ENCODE peak calls at places on chromosome 14, in five cellular contexts. F is RWPE1, U is adrenal gland, O is lung, Z is NCI-H146. G is an unnamed sample.
A peak's percentile ranks its signal among the peaks of the same experiment; 100 is the strongest.

GRCh38 chr14:50082784-50083466 is 33.4 kb downstream of the VCPKMT start:
- DNase-seq in U (no peak), Z (no peak), F (no peak), O (no peak), G (no peak)

GRCh38 chr14:28344381-28344780 is 422.2 kb upstream of the FOXG1 start:
- DNase-seq in O (no peak), U (no peak), F (no peak), Z (no peak), G (no peak)

GRCh38 chr14:59355101-59355500 is 110.1 kb downstream of the GPR135 start:
- DNase-seq in Z (no peak), F (no peak), U (no peak), O (no peak), G (no peak)

GRCh38 chr14:20578784-20579502 is 8.9 kb downstream of the RNASE11 start:
- DNase-seq in U (no peak), Z (no peak), F (no peak), O (no peak), G (no peak)

GRCh38 chr14:79668941-79669340 is 542.4 kb downstream of the DIO2 start:
- DNase-seq in O (no peak), F (no peak), Z (no peak), U (no peak), G (no peak)

GRCh38 chr14:69055125-69055524 is 76.0 kb upstream of the ACTN1 start:
- DNase-seq in F (peak; percentile 53), Z (no peak), U (no peak), O (no peak), G (no peak)

GRCh38 chr14:51845811-51846210 is 14.6 kb upstream of the GNG2 start:
- DNase-seq in Z (no peak), O (no peak), U (no peak), F (no peak), G (no peak)

GRCh38 chr14:101004954-101005353 is 101.4 kb upstream of the RTL1 start:
- DNase-seq in F (no peak), U (peak; percentile 21), O (no peak), Z (no peak), G (peak; percentile 15)

GRCh38 chr14:105138021-105138541 is 30.5 kb downstream of the JAG2 start:
- DNase-seq in O (no peak), F (no peak), Z (no peak), U (no peak), G (no peak)

GRCh38 chr14:52397844-52398243 is 83.7 kb downstream of the PTGER2 start:
- DNase-seq in O (no peak), F (no peak), U (no peak), Z (no peak), G (no peak)

GRCh38 chr14:30005114-30005698 is 77.6 kb upstream of the PRKD1 start:
- DNase-seq in O (no peak), Z (peak; percentile 42), U (no peak), F (peak; percentile 38), G (no peak)

GRCh38 chr14:74933925-74934435 is 10.9 kb upstream of the RPS6KL1 start:
- DNase-seq in F (no peak), O (no peak), Z (no peak), U (no peak), G (no peak)

GRCh38 chr14:20403521-20403920 is 9.8 kb downstream of the TEP1 start:
- DNase-seq in Z (no peak), F (no peak), U (no peak), O (no peak), G (no peak)

GRCh38 chr14:69997849-69998248 is 118.6 kb downstream of the SMOC1 start:
- DNase-seq in F (peak; percentile 92), Z (no peak), O (no peak), U (peak; percentile 43), G (no peak)

GRCh38 chr14:81516941-81517797 is 16.5 kb downstream of the SEL1L start:
- DNase-seq in Z (no peak), F (no peak), O (no peak), U (peak; percentile 47), G (peak; percentile 48)

GRCh38 chr14:74907744-74908143 is 15.3 kb downstream of the RPS6KL1 start:
- DNase-seq in U (no peak), F (no peak), O (no peak), Z (no peak), G (no peak)

GRCh38 chr14:89849931-89850330 is 104.6 kb downstream of the EFCAB11 start:
- DNase-seq in U (no peak), Z (no peak), O (no peak), F (no peak), G (no peak)

GRCh38 chr14:95953111-95953724 is 76.6 kb downstream of the TUNAR start:
- DNase-seq in U (no peak), F (peak; percentile 13), Z (no peak), O (no peak), G (no peak)

GRCh38 chr14:38004610-38004879 is 203.2 kb upstream of the SSTR1 start:
- DNase-seq in Z (no peak), O (no peak), U (no peak), F (no peak), G (no peak)

GRCh38 chr14:33563492-33563891 is 387.4 kb downstream of the EGLN3 start:
- DNase-seq in F (no peak), U (no peak), Z (no peak), O (no peak), G (no peak)

GRCh38 chr14:101781240-101782061 is 19.9 kb downstream of the PPP2R5C start:
- DNase-seq in Z (peak; percentile 5), F (no peak), O (no peak), U (no peak), G (no peak)

GRCh38 chr14:37985826-37986470 is 221.8 kb upstream of the SSTR1 start:
- DNase-seq in O (no peak), U (peak; percentile 44), Z (peak; percentile 29), F (peak; percentile 4), G (peak; percentile 37)